ENCODE peak calls at places on chromosomes 13 and 19, in four cellular contexts. R is WTC11, M is H1, T is K562. O is an unnamed sample.

GRCh38 chr13:100987993-100988392 is 313.4 kb upstream of the TMTC4 start:
- DNase-seq in R (peak; percentile 12), M (no peak), T (no peak), O (no peak)

GRCh38 chr13:33757713-33758112 is 60.2 kb upstream of the RFC3 start:
- DNase-seq in R (no peak), M (no peak), T (no peak), O (no peak)

GRCh38 chr19:17687857-17688784 is at the start of gene UNC13A:
- DNase-seq in R (peak; percentile 89), M (peak; percentile 98), T (peak; percentile 83), O (peak; percentile 96)

GRCh38 chr19:23420824-23421223 is 25.6 kb upstream of the ZNF91 start:
- DNase-seq in R (peak; percentile 27), M (no peak), T (no peak), O (no peak)

GRCh38 chr13:113410472-113411201 is 42.7 kb downstream of the ADPRHL1 start:
- DNase-seq in R (no peak), M (no peak), T (no peak), O (no peak)

GRCh38 chr13:79901336-79901735 is 420.4 kb downstream of the NDFIP2 start:
- DNase-seq in R (peak; percentile 12), M (no peak), T (no peak), O (no peak)

GRCh38 chr13:50131998-50132936 is 117.0 kb downstream of the KCNRG start:
- DNase-seq in R (peak; percentile 48), M (no peak), T (no peak), O (no peak)

GRCh38 chr19:16571689-16572331 is 405 bp downstream of the SLC35E1 start:
- DNase-seq in R (peak; percentile 42), M (peak; percentile 58), T (no peak), O (no peak)

GRCh38 chr19:15332311-15332996 is at the start of gene BRD4:
- DNase-seq in R (peak; percentile 69), M (peak; percentile 86), T (peak; percentile 92), O (peak; percentile 95)

GRCh38 chr13:25859528-25859927 is 192.3 kb downstream of the SHISA2 start:
- DNase-seq in R (no peak), M (no peak), T (no peak), O (no peak)

GRCh38 chr19:22797040-22797439 is 13.1 kb upstream of the ZNF99 start:
- DNase-seq in R (no peak), M (no peak), T (no peak), O (no peak)

GRCh38 chr19:38734426-38735256 is 9.6 kb downstream of the CAPN12 start:
- DNase-seq in R (no peak), M (no peak), T (no peak), O (no peak)

GRCh38 chr19:6250909-6251308 is 28.9 kb downstream of the MLLT1 start:
- DNase-seq in R (no peak), M (no peak), T (no peak), O (no peak)

GRCh38 chr13:72726721-72727416 is 560 bp downstream of the MZT1 start:
- DNase-seq in R (peak; percentile 60), M (no peak), T (peak; percentile 52), O (peak; percentile 77)

GRCh38 chr13:45658586-45659235 is 43.2 kb upstream of the ERICH6B start:
- DNase-seq in R (no peak), M (no peak), T (no peak), O (no peak)

GRCh38 chr13:73677041-73677589 is 457.1 kb downstream of the KLF12 start:
- DNase-seq in R (no peak), M (no peak), T (no peak), O (no peak)

GRCh38 chr19:49676136-49676689 is 858 bp upstream of the PRMT1 start:
- DNase-seq in R (peak; percentile 73), M (no peak), T (peak; percentile 86), O (peak; percentile 83)

GRCh38 chr13:67134322-67135129 is 95.6 kb downstream of the PCDH9 start:
- DNase-seq in R (no peak), M (no peak), T (no peak), O (no peak)
- TF ChIP-seq TEAD4 in R (no peak), M (no peak), T (no peak), O (no peak)

GRCh38 chr19:5216141-5216847 is 124.3 kb downstream of the PTPRS start:
- DNase-seq in R (no peak), M (no peak), T (no peak), O (no peak)
- TF ChIP-seq TEAD4 in R (no peak), M (no peak), T (no peak), O (no peak)

GRCh38 chr19:33464733-33465115 is 56.9 kb downstream of the PEPD start:
- DNase-seq in R (no peak), M (no peak), T (no peak), O (no peak)

GRCh38 chr19:33467851-33468250 is 53.7 kb downstream of the PEPD start:
- DNase-seq in R (no peak), M (no peak), T (no peak), O (no peak)

GRCh38 chr19:33465371-33465770 is 56.2 kb downstream of the PEPD start:
- DNase-seq in R (no peak), M (no peak), T (no peak), O (no peak)

GRCh38 chr19:33464010-33464732 is 57.4 kb downstream of the PEPD start:
- DNase-seq in R (no peak), M (no peak), T (no peak), O (no peak)

DNA sequence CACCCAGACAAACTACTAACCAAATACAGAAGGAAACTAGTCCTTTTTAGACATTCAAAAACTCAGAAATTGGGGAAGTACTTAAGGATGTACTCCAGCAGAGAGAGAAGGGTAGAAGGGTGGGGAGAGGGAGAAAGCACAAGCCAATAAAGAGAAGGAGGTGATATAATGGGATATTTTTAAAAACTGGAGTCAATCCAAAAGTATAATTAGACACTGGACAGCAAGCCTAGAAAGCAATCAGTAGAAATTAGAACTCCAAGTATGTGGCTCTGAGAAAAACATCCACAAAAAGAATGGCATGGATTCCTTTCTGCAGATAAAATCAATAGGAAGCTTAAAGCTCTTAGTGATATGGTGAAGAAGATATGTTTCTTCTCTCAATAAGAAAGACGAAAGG is 55.8 kb downstream of the PEPD start:
- DNase-seq in R (no peak), M (no peak), T (no peak), O (no peak)
- TF ChIP-seq TEAD4 in R (no peak), M (no peak), T (no peak), O (no peak)

GRCh38 chr19:3178973-3179738 is 587 bp downstream of the S1PR4 start:
- DNase-seq in R (no peak), M (no peak), T (no peak), O (no peak)
- TF ChIP-seq TEAD4 in R (no peak), M (no peak), T (no peak), O (no peak)

GRCh38 chr13:40170982-40171381 is 495.5 kb downstream of the FOXO1 start:
- DNase-seq in R (no peak), M (no peak), T (no peak), O (no peak)
- TF ChIP-seq TEAD4 in R (no peak), M (no peak), T (no peak), O (no peak)

GRCh38 chr13:105139380-105140285 is 1395.8 kb downstream of the EFNB2 start:
- DNase-seq in R (peak; percentile 11), M (no peak), T (no peak), O (no peak)
- TF ChIP-seq TEAD4 in R (no peak), M (no peak), T (no peak), O (no peak)